ENCODE peak calls at places on chromosomes 16 and 17, in five cellular contexts. X is Peyer's patch, F is DND-41, P is IMR-90, H is AG10803. A is an unnamed sample.

GRCh38 chr16:81505011-81505660 is 60.5 kb downstream of the CMIP start:
- DNase-seq in X (peak; percentile 71), F (no peak), P (no peak), H (no peak), A (no peak)

GRCh38 chr16:75256871-75257343 is 5.5 kb upstream of the BCAR1 start:
- DNase-seq in F (no peak), X (no peak), H (peak; percentile 64), P (peak; percentile 62), A (no peak)

GRCh38 chr17:82927311-82927660 is 87.5 kb upstream of the ZNF750 start:
- DNase-seq in H (no peak), F (no peak), X (no peak), P (no peak), A (no peak)

GRCh38 chr17:68657166-68657940 is 56.2 kb upstream of the FAM20A start:
- DNase-seq in X (no peak), P (no peak), H (peak; percentile 54), F (no peak), A (no peak)

GRCh38 chr16:9135797-9136196 is 44.4 kb downstream of the HAPSTR1 start:
- DNase-seq in P (no peak), F (no peak), H (no peak), X (peak; percentile 69), A (no peak)

GRCh38 chr17:3282901-3283300 is 15.3 kb downstream of the OR3A1 start:
- DNase-seq in H (no peak), F (no peak), P (no peak), X (no peak), A (no peak)

GRCh38 chr16:57316390-57317017 is 32.0 kb upstream of the PLLP start:
- DNase-seq in X (no peak), H (peak; percentile 91), F (no peak), P (peak; percentile 89), A (peak; percentile 84)

GRCh38 chr17:65823713-65824112 is 262.3 kb upstream of the AXIN2 start:
- DNase-seq in F (no peak), H (no peak), P (no peak), X (no peak), A (no peak)

GRCh38 chr17:72060084-72060483 is 60.7 kb upstream of the SOX9 start:
- DNase-seq in P (no peak), X (no peak), F (no peak), H (no peak), A (no peak)
- TF ChIP-seq CTCF in P (no peak), X (no peak), F (no peak), H (no peak), A (no peak)

DNA sequence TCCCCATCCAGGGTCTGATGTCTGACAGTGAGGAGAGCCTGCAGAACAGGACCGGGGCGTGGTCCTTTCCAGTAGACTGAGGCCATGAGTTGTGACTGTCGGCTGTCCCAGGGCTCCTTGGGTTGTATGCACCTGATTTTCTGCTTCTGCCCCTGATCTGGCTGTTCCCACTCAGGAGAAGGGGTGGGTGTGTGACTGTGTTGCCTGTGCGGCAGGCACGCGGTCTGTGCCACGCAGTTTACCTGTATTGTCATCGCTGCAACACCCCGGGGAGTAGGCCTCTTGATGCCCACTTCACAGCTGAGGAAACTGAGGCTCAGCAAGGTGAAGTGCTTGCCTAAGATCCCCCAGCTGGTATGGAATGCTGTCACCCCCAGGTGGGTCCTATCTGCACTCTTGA is 1.4 kb downstream of the CRISPLD2 start:
- DNase-seq in X (no peak), H (no peak), F (no peak), P (no peak), A (no peak)
- H3K4me3 ChIP-seq in X (peak overlapping the region; percentile 37), H (peak overlapping the region; percentile 64), F (no peak overlapping the region), P (peak overlapping the region; percentile 52), A (no peak overlapping the region)

GRCh38 chr17:1147664-1148063 is 32.1 kb downstream of the ABR start:
- DNase-seq in F (peak; percentile 13), P (peak; percentile 43), H (peak; percentile 20), X (no peak), A (no peak)
- TF ChIP-seq CTCF in F (peak; percentile 32), P (peak; percentile 44), H (peak; percentile 39), X (no peak), A (peak; percentile 64)

GRCh38 chr17:40561294-40561870 is 3.9 kb downstream of the CCR7 start:
- DNase-seq in H (no peak), X (no peak), F (no peak), P (no peak), A (no peak)
- H3K4me3 ChIP-seq in H (no peak overlapping the region), X (peak overlapping the region; percentile 55), F (no peak overlapping the region), P (no peak overlapping the region), A (no peak overlapping the region)

GRCh38 chr17:44109312-44109630 is 14.2 kb downstream of the HDAC5 start:
- DNase-seq in P (no peak), H (no peak), F (no peak), X (no peak), A (no peak)

GRCh38 chr17:44110011-44110686 is 13.3 kb downstream of the HDAC5 start:
- DNase-seq in F (no peak), H (no peak), X (no peak), P (no peak), A (no peak)

GRCh38 chr17:44111777-44112176 is 11.7 kb downstream of the HDAC5 start:
- DNase-seq in P (no peak), X (no peak), F (no peak), H (no peak), A (no peak)

GRCh38 chr17:44112284-44113280 is 10.9 kb downstream of the HDAC5 start:
- DNase-seq in X (no peak), P (no peak), F (no peak), H (no peak), A (no peak)

GRCh38 chr17:44110823-44111633 is 12.4 kb downstream of the HDAC5 start:
- DNase-seq in H (peak; percentile 92), F (peak; percentile 86), X (peak; percentile 83), P (peak; percentile 86), A (peak; percentile 64)
- TF ChIP-seq CTCF in H (no peak), F (no peak), X (no peak), P (peak; percentile 3), A (no peak)

DNA sequence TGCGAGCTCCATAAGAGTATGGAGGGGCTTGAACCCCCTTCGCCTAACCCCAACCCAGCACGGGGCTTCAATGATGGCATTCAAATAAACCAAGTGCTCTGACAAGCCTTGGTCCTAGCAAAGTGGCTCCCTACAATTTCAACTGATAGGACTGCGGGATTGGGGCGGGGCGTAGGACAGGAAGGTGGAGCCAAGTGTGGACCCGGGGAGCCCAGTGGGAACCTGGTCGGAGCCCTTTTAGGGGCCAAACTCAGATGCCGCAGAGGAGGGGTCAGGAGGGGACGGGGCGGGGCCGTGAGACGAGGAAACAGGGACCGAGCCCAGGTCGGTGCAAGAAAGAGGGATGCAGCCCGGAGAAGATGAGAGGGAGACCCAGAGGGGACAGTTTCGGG is 13.2 kb upstream of the CDIPT start:
- DNase-seq in F (no peak), X (no peak), P (no peak), H (no peak), A (no peak)
- H3K4me3 ChIP-seq in F (no peak overlapping the region), X (peak overlapping the region; percentile 29), P (no peak overlapping the region), H (peak overlapping the region; percentile 30), A (peak overlapping the region; percentile 21)